ENCODE peak calls at places on chromosome 7, in four cellular contexts. One of them, this sample, is unnamed.

GRCh38 chr7:2757361-2757903 is 69.4 kb downstream of the AMZ1 start:
- DNase-seq in mammary epithelial cell: peak
- DNase-seq in BJ: no peak
- DNase-seq in gastrocnemius medialis: peak
- DNase-seq in this sample: no peak

GRCh38 chr7:44291733-44292395 is 33.5 kb downstream of the CAMK2B start:
- DNase-seq in BJ: no peak
- DNase-seq in gastrocnemius medialis: no peak
- DNase-seq in mammary epithelial cell: no peak
- DNase-seq in this sample: no peak

GRCh38 chr7:142774826-142775225 is 4.1 kb downstream of the PRSS2 start:
- DNase-seq in gastrocnemius medialis: no peak
- DNase-seq in BJ: no peak
- DNase-seq in mammary epithelial cell: no peak
- DNase-seq in this sample: no peak

GRCh38 chr7:86598311-86598710 is 45.4 kb upstream of the GRM3 start:
- DNase-seq in gastrocnemius medialis: no peak
- DNase-seq in BJ: no peak
- DNase-seq in mammary epithelial cell: no peak
- DNase-seq in this sample: peak

GRCh38 chr7:87027900-87028299 is 31.6 kb downstream of the ELAPOR2 start:
- DNase-seq in gastrocnemius medialis: no peak
- DNase-seq in mammary epithelial cell: no peak
- DNase-seq in BJ: no peak
- DNase-seq in this sample: no peak

GRCh38 chr7:3229904-3230470 is 71.1 kb upstream of the SDK1 start:
- DNase-seq in gastrocnemius medialis: no peak
- DNase-seq in BJ: no peak
- DNase-seq in mammary epithelial cell: no peak
- DNase-seq in this sample: no peak

GRCh38 chr7:94584113-94584512 is 71.8 kb downstream of the SGCE start:
- DNase-seq in BJ: peak
- DNase-seq in gastrocnemius medialis: peak
- DNase-seq in mammary epithelial cell: no peak
- DNase-seq in this sample: no peak

GRCh38 chr7:107615910-107616680 is 36.0 kb downstream of the BCAP29 start:
- DNase-seq in BJ: no peak
- DNase-seq in gastrocnemius medialis: no peak
- DNase-seq in mammary epithelial cell: peak
- DNase-seq in this sample: no peak

GRCh38 chr7:106471686-106472440 is 187.1 kb upstream of the NAMPT start:
- DNase-seq in BJ: no peak
- DNase-seq in mammary epithelial cell: no peak
- DNase-seq in gastrocnemius medialis: no peak
- DNase-seq in this sample: no peak

GRCh38 chr7:16934947-16935742 is 53.4 kb upstream of the AGR3 start:
- DNase-seq in mammary epithelial cell: peak
- DNase-seq in BJ: no peak
- DNase-seq in gastrocnemius medialis: no peak
- DNase-seq in this sample: no peak

GRCh38 chr7:114279901-114280300 is 134.7 kb upstream of the FOXP2 start:
- DNase-seq in gastrocnemius medialis: no peak
- DNase-seq in BJ: no peak
- DNase-seq in mammary epithelial cell: no peak
- DNase-seq in this sample: no peak

GRCh38 chr7:7793249-7793648 is 74.8 kb upstream of the RPA3 start:
- DNase-seq in BJ: no peak
- DNase-seq in mammary epithelial cell: no peak
- DNase-seq in gastrocnemius medialis: no peak
- DNase-seq in this sample: no peak

GRCh38 chr7:21142081-21142480 is 285.8 kb upstream of the SP4 start:
- DNase-seq in mammary epithelial cell: no peak
- DNase-seq in gastrocnemius medialis: no peak
- DNase-seq in BJ: no peak
- DNase-seq in this sample: no peak

GRCh38 chr7:42262907-42263466 is 26.0 kb upstream of the GLI3 start:
- DNase-seq in mammary epithelial cell: peak
- DNase-seq in BJ: peak
- DNase-seq in gastrocnemius medialis: peak
- DNase-seq in this sample: peak

GRCh38 chr7:18778594-18778993 is 283.0 kb downstream of the HDAC9 start:
- DNase-seq in mammary epithelial cell: no peak
- DNase-seq in BJ: no peak
- DNase-seq in gastrocnemius medialis: no peak
- DNase-seq in this sample: no peak

GRCh38 chr7:1245596-1245995 is 12.9 kb downstream of the UNCX start:
- DNase-seq in BJ: no peak
- DNase-seq in mammary epithelial cell: no peak
- DNase-seq in gastrocnemius medialis: no peak
- DNase-seq in this sample: no peak

GRCh38 chr7:7002416-7003062 is 176.5 kb upstream of the CCZ1B start:
- DNase-seq in gastrocnemius medialis: no peak
- DNase-seq in mammary epithelial cell: no peak
- DNase-seq in BJ: no peak
- DNase-seq in this sample: no peak

GRCh38 chr7:53315986-53316385 is 280.6 kb downstream of the POM121L12 start:
- DNase-seq in BJ: no peak
- DNase-seq in mammary epithelial cell: no peak
- DNase-seq in gastrocnemius medialis: no peak
- DNase-seq in this sample: no peak

GRCh38 chr7:44187636-44188416 is 1.4 kb downstream of the GCK start:
- DNase-seq in mammary epithelial cell: no peak
- DNase-seq in BJ: no peak
- DNase-seq in gastrocnemius medialis: no peak
- DNase-seq in this sample: no peak

GRCh38 chr7:105759670-105760548 is 116.5 kb downstream of the ATXN7L1 start:
- DNase-seq in BJ: no peak
- DNase-seq in gastrocnemius medialis: no peak
- DNase-seq in mammary epithelial cell: peak
- DNase-seq in this sample: peak

GRCh38 chr7:16961650-16962049 is 79.9 kb upstream of the AGR3 start:
- DNase-seq in gastrocnemius medialis: no peak
- DNase-seq in BJ: peak
- DNase-seq in mammary epithelial cell: no peak
- DNase-seq in this sample: no peak

GRCh38 chr7:159114981-159115380 is 29.7 kb downstream of the VIPR2 start:
- DNase-seq in BJ: no peak
- DNase-seq in mammary epithelial cell: no peak
- DNase-seq in gastrocnemius medialis: no peak
- DNase-seq in this sample: no peak

GRCh38 chr7:127239814-127240213 is 12.9 kb downstream of the GRM8 start:
- DNase-seq in mammary epithelial cell: no peak
- DNase-seq in BJ: no peak
- DNase-seq in gastrocnemius medialis: no peak
- DNase-seq in this sample: peak

GRCh38 chr7:107190090-107190489 is 21.3 kb downstream of the HBP1 start:
- DNase-seq in mammary epithelial cell: no peak
- DNase-seq in BJ: no peak
- DNase-seq in gastrocnemius medialis: no peak
- DNase-seq in this sample: no peak

GRCh38 chr7:125602441-125602840 is 672.8 kb upstream of the POT1 start:
- DNase-seq in gastrocnemius medialis: no peak
- DNase-seq in mammary epithelial cell: no peak
- DNase-seq in BJ: no peak
- DNase-seq in this sample: no peak

GRCh38 chr7:74355091-74355490 is 65.9 kb downstream of the CLIP2 start:
- DNase-seq in BJ: no peak
- DNase-seq in gastrocnemius medialis: no peak
- DNase-seq in mammary epithelial cell: peak
- DNase-seq in this sample: no peak

GRCh38 chr7:90201500-90201899 is 10.0 kb upstream of the STEAP2 start:
- DNase-seq in BJ: no peak
- DNase-seq in gastrocnemius medialis: no peak
- DNase-seq in mammary epithelial cell: no peak
- DNase-seq in this sample: no peak

GRCh38 chr7:99842926-99843325 is 15.1 kb downstream of the CYP3A43 start:
- DNase-seq in BJ: no peak
- DNase-seq in gastrocnemius medialis: no peak
- DNase-seq in mammary epithelial cell: no peak
- DNase-seq in this sample: no peak

GRCh38 chr7:98365863-98366561 is 34.9 kb downstream of the BAIAP2L1 start:
- DNase-seq in BJ: no peak
- DNase-seq in gastrocnemius medialis: no peak
- DNase-seq in mammary epithelial cell: no peak
- DNase-seq in this sample: no peak

DNA sequence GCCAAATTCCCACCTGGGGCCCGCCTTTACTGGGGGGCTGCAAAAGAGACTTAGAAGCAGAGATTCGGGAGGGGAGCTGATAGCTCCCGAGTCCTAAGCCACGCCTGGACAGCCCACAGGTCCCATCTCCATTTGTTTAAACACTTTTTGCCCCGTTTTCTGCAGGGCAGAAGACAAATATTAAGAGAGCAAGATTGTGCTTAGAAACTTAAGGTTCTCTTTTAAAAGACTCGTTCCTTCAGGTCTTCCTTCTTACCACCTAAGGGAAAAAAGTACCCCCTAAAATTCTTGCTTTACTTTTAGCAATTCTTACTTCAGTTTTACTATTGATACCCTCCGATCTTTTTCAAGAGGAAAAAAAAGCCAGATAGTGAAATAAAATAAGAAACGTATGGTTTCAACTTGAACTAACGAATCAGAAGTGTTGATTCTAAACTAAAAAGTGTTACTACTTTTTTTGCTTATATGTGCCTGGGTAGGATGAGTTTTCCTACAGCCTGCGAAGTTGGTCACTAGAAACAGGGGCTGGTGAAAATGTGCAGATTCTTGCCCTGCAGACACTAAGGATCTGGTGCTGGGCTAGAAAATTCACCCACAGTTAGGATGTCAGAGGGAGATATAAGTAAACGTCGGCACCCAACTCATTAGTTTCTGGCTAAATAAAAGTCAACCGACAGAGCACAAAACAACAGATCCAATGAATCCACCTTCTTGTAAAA is 298.8 kb upstream of the NFE2L3 start:
- DNase-seq in gastrocnemius medialis: no peak
- DNase-seq in mammary epithelial cell: no peak
- DNase-seq in BJ: no peak
- DNase-seq in this sample: no peak
- H3K4me3 ChIP-seq in gastrocnemius medialis: no peak
- H3K4me3 ChIP-seq in mammary epithelial cell: no peak
- H3K4me3 ChIP-seq in BJ: no peak
- H3K4me3 ChIP-seq in this sample: no peak

DNA sequence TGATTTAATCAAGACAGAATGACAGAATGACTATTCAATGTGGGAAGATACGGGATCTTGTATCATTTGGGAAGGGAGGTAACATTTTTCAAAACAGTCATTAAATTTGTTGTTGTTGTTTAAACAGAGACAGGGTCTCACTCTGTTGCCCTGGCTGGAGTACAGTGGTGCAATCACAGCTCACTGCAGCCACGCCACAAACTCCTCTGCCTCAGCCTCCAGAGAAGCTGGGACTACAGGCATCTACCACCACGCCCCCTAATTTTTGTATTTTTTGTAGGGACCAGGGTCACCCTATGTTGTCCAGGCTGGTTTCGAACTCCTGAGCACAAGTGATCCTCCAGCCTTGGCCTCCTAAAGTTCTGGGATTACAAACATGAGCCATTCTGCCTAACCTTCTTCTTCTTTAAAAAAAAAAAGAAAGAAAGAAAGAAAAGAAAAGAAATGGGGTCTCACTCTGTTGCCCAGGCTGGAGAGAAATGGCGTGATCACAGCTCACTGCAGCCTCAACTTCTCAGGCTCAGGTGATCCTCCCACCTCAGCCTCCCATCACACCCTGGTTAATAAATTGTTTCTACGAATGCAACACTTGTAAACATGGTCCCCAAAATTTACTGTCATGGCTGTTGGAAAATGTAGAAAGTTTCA is 24.3 kb downstream of the YWHAG start:
- DNase-seq in gastrocnemius medialis: no peak
- DNase-seq in mammary epithelial cell: no peak
- DNase-seq in BJ: no peak
- DNase-seq in this sample: no peak
- H3K4me3 ChIP-seq in gastrocnemius medialis: no peak
- H3K4me3 ChIP-seq in mammary epithelial cell: no peak
- H3K4me3 ChIP-seq in BJ: no peak
- H3K4me3 ChIP-seq in this sample: no peak

GRCh38 chr7:151707757-151708156 is 169.2 kb downstream of the PRKAG2 start:
- DNase-seq in BJ: no peak
- DNase-seq in gastrocnemius medialis: no peak
- DNase-seq in mammary epithelial cell: no peak
- DNase-seq in this sample: no peak

GRCh38 chr7:151704969-151705743 is 171.8 kb downstream of the PRKAG2 start:
- DNase-seq in gastrocnemius medialis: no peak
- DNase-seq in mammary epithelial cell: no peak
- DNase-seq in BJ: no peak
- DNase-seq in this sample: peak

GRCh38 chr7:151704284-151704968 is 172.5 kb downstream of the PRKAG2 start:
- DNase-seq in BJ: no peak
- DNase-seq in gastrocnemius medialis: no peak
- DNase-seq in mammary epithelial cell: no peak
- DNase-seq in this sample: no peak

GRCh38 chr7:151706568-151707469 is 170.1 kb downstream of the PRKAG2 start:
- DNase-seq in mammary epithelial cell: no peak
- DNase-seq in gastrocnemius medialis: no peak
- DNase-seq in BJ: no peak
- DNase-seq in this sample: no peak

DNA sequence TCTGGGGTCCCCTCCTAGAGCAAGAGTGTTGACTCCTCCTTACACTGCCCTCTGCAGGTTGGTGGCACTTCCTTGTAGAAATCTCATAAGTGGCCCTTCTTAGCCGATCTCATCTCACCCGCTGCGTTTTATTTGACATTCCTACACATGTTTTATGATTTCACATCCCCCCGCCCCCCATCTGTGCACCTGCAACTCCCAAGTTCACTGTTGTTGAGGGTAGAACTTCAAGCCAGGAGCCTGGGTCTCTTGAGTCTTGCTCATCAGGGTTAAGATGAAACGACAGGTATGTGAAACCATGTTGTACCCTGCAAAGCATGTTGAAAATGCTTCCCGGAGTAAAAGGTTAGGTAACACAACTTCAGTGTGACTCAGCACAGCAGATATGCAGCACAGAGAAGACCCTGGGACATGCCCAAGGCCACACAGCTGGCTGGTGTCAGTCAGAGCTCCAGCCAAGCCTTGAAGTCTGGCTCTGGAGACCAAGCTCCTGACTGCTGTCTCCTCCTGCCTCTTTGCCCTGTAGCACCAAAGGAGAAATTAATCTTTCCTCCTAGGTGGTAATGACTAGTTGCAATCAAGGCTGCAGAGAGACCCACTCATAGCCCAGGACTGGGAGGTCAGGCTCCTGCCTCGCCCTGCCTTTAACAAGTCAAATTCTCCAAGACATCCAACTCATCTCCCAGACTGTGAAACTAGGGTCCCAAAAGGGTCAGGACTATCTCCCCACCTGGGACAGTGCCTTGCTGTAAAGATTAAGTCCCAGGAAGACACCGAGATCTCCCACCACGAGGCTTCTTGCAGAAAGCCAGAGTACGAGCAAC is 171.0 kb downstream of the PRKAG2 start:
- DNase-seq in mammary epithelial cell: peak
- DNase-seq in gastrocnemius medialis: peak
- DNase-seq in BJ: no peak
- DNase-seq in this sample: peak
- H3K4me3 ChIP-seq in mammary epithelial cell: no peak
- H3K4me3 ChIP-seq in gastrocnemius medialis: no peak
- H3K4me3 ChIP-seq in BJ: no peak
- H3K4me3 ChIP-seq in this sample: peak

GRCh38 chr7:9711259-9711658 is 1262.4 kb upstream of the PHF14 start:
- DNase-seq in BJ: no peak
- DNase-seq in mammary epithelial cell: no peak
- DNase-seq in gastrocnemius medialis: no peak
- DNase-seq in this sample: no peak
- H3K4me3 ChIP-seq in BJ: no peak
- H3K4me3 ChIP-seq in mammary epithelial cell: no peak
- H3K4me3 ChIP-seq in gastrocnemius medialis: no peak
- H3K4me3 ChIP-seq in this sample: no peak

GRCh38 chr7:36280840-36281812 is 108.5 kb upstream of the ANLN start:
- DNase-seq in BJ: no peak
- DNase-seq in mammary epithelial cell: peak
- DNase-seq in gastrocnemius medialis: peak
- DNase-seq in this sample: no peak
- H3K4me3 ChIP-seq in BJ: no peak
- H3K4me3 ChIP-seq in mammary epithelial cell: peak
- H3K4me3 ChIP-seq in gastrocnemius medialis: peak
- H3K4me3 ChIP-seq in this sample: no peak